ENCODE peak calls at places on chromosomes 2 and 18, in seven cellular contexts. U, W, M, F, P, E and L are unnamed samples.

GRCh38 chr18:54612237-54612636 is 21.2 kb downstream of the DYNAP start:
- DNase-seq in U (peak; percentile 8), W (no peak), M (no peak), F (no peak), P (no peak), E (no peak), L (peak; percentile 36)

GRCh38 chr2:29562896-29563295 is 358.5 kb downstream of the ALK start:
- DNase-seq in U (no peak), W (no peak), M (no peak), F (no peak), P (peak; percentile 51), E (no peak), L (peak; percentile 4)

GRCh38 chr2:220053919-220054318 is 426.5 kb downstream of the SLC4A3 start:
- DNase-seq in U (no peak), W (no peak), M (no peak), F (no peak), P (peak; percentile 19), E (no peak), L (peak; percentile 58)

GRCh38 chr2:19614066-19614465 is 255.6 kb upstream of the OSR1 start:
- DNase-seq in U (no peak), W (peak; percentile 36), M (no peak), F (no peak), P (peak; percentile 16), E (peak; percentile 80), L (peak; percentile 83)

GRCh38 chr2:42876280-42876840 is 84.0 kb upstream of the HAAO start:
- DNase-seq in U (peak; percentile 58), W (no peak), M (no peak), F (no peak), P (no peak), E (no peak), L (no peak)

GRCh38 chr2:212177724-212178123 is 360.9 kb downstream of the ERBB4 start:
- DNase-seq in U (no peak), W (no peak), M (no peak), F (peak; percentile 0), P (peak; percentile 0), E (peak; percentile 19), L (peak; percentile 20)

GRCh38 chr18:24538421-24539264 is 78.2 kb downstream of the HRH4 start:
- DNase-seq in U (peak; percentile 39), W (peak; percentile 4), M (no peak), F (no peak), P (no peak), E (no peak), L (no peak)

GRCh38 chr2:227614246-227614645 is 394 bp downstream of the SCYGR3 start:
- DNase-seq in U (no peak), W (no peak), M (no peak), F (no peak), P (no peak), E (no peak), L (no peak)

GRCh38 chr2:52659536-52659935 is 1108.1 kb upstream of the CHAC2 start:
- DNase-seq in U (no peak), W (peak; percentile 7), M (no peak), F (no peak), P (peak; percentile 66), E (peak; percentile 0), L (no peak)

GRCh38 chr2:74551530-74551929 is 2.2 kb downstream of the LOXL3 start:
- DNase-seq in U (no peak), W (no peak), M (no peak), F (no peak), P (no peak), E (no peak), L (no peak)
- H3K4me3 ChIP-seq in U (no peak overlapping the region), W (no peak overlapping the region), M (no peak overlapping the region), F (no peak overlapping the region), P (no peak overlapping the region), E (no peak overlapping the region), L (no peak overlapping the region)

GRCh38 chr2:218983263-218983970 is 1.6 kb downstream of the FEV start:
- DNase-seq in U (no peak), W (no peak), M (no peak), F (peak; percentile 69), P (no peak), E (no peak), L (no peak)

GRCh38 chr2:218985325-218986091 is 524 bp upstream of the FEV start:
- DNase-seq in U (no peak), W (no peak), M (no peak), F (peak; percentile 85), P (no peak), E (no peak), L (no peak)

GRCh38 chr2:218983971-218984238 is 1.1 kb downstream of the FEV start:
- DNase-seq in U (no peak), W (no peak), M (no peak), F (no peak), P (no peak), E (no peak), L (no peak)

GRCh38 chr2:218985021-218985324 is at the start of gene FEV:
- DNase-seq in U (no peak), W (no peak), M (no peak), F (no peak), P (no peak), E (no peak), L (no peak)

GRCh38 chr2:218984239-218985020 is 554 bp downstream of the FEV start:
- DNase-seq in U (peak; percentile 54), W (no peak), M (no peak), F (peak; percentile 84), P (no peak), E (peak; percentile 30), L (no peak)
- H3K4me3 ChIP-seq in U (no peak overlapping the region), W (no peak overlapping the region), M (peak overlapping the region; percentile 20), F (peak overlapping the region; percentile 1), P (no peak overlapping the region), E (no peak overlapping the region), L (no peak overlapping the region)

GRCh38 chr2:165573534-165574461 is 104.3 kb downstream of the CSRNP3 start:
- DNase-seq in U (peak; percentile 78), W (peak; percentile 5), M (no peak), F (peak; percentile 62), P (no peak), E (no peak), L (peak; percentile 7)
- H3K4me3 ChIP-seq in U (peak overlapping the region; percentile 10), W (peak overlapping the region; percentile 55), M (peak overlapping the region; percentile 53), F (peak overlapping the region; percentile 34), P (no peak overlapping the region), E (no peak overlapping the region), L (no peak overlapping the region)

DNA sequence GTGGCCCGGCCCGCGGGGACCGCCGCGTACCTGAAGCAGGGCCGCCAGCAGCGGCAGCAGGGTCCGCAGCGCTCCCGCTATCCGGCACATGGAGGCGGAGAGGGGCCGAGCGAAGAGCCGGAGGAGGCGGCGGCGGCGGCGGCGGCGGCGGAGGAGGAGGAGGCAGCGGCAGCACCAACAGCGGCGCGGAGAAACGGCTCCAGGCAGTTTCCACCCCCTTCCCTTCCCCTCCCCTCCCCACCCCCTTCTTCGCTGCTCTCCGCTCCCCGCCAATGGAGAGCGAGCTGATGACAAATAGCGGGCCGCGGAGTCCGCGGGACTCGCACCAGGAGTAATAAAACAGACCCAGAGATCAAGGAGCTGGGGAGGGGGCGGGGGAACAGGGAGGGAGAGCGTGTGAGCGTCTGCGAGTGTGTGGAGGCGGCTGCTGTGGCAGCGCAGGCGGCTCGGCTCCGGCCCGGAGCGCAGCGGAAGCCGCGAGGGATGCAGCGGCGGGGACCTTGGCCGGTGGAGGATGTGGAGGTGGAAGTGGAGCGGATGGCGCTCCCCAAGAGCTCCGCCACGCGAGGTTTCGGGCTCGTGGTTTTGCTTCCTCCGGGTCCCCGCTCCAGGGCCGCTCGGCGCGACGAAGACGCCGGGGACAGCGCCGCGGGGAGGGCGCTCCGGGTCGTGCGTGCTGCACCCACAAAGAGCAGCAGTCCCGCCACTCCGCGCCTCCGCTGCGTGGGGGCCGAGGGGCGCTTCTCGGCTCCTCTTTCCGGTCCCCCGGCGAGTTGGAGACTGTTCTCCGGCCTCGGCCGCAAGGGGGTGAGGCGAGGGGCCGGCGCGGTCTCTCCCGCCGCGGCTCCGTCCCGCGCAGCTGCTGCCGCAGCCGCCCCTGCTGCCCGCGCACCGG is at the start of gene CDH2:
- DNase-seq in U (peak; percentile 88), W (peak; percentile 85), M (no peak), F (peak; percentile 90), P (peak; percentile 85), E (peak; percentile 91), L (peak; percentile 83)
- H3K4me3 ChIP-seq in U (peak within 1 kb of the TSS; percentile 81), W (peak within 1 kb of the TSS; percentile 81), M (peak within 1 kb of the TSS; percentile 76), F (peak within 1 kb of the TSS; percentile 89), P (peak within 1 kb of the TSS; percentile 99), E (peak within 1 kb of the TSS; percentile 76), L (peak within 1 kb of the TSS; percentile 78)

DNA sequence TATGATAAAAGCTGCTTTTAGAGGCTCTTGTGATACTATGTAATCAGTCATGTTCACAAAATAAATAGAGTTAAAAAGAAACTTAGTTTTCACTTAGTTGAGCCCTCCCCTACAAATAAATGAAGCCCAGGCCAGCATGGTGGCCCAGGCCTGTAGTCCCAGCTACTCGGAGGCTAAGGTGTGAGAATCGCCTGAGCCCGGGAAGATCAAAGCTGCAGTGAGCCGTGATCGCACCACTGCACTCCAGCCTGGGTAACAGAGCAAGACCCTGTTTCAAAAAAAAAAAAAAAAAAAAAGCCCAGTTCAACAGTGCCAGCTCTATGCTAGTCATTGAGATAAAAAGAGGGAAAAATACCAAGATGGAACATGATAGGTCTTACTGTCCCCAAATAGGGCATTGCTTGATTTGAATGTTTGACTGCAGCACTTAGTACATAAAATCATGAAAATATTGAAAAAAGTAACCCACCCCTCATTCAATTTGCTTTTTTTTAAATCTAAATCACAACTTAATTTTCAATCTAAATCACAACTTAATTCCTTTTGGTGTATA is 1.5 kb downstream of the ASNSD1 start:
- DNase-seq in U (no peak), W (no peak), M (no peak), F (no peak), P (no peak), E (no peak), L (no peak)
- H3K4me3 ChIP-seq in U (no peak overlapping the region), W (peak overlapping the region; percentile 100), M (peak overlapping the region; percentile 83), F (no peak overlapping the region), P (peak overlapping the region; percentile 80), E (peak overlapping the region; percentile 95), L (peak overlapping the region; percentile 94)

GRCh38 chr2:150482111-150482510 is 5.4 kb downstream of the RND3 start:
- DNase-seq in U (no peak), W (peak; percentile 60), M (no peak), F (no peak), P (no peak), E (no peak), L (no peak)

GRCh38 chr2:150480971-150481830 is 6.3 kb downstream of the RND3 start:
- DNase-seq in U (no peak), W (peak; percentile 32), M (no peak), F (no peak), P (peak; percentile 39), E (no peak), L (no peak)

GRCh38 chr2:150479075-150479915 is 8.2 kb downstream of the RND3 start:
- DNase-seq in U (no peak), W (peak; percentile 69), M (no peak), F (no peak), P (peak; percentile 60), E (peak; percentile 72), L (no peak)

GRCh38 chr2:150478206-150478974 is 9.1 kb downstream of the RND3 start:
- DNase-seq in U (no peak), W (peak; percentile 48), M (no peak), F (no peak), P (peak; percentile 31), E (no peak), L (no peak)

GRCh38 chr2:150480241-150480640 is 7.2 kb downstream of the RND3 start:
- DNase-seq in U (no peak), W (peak; percentile 62), M (no peak), F (no peak), P (peak; percentile 81), E (peak; percentile 85), L (peak; percentile 87)
- H3K4me3 ChIP-seq in U (no peak overlapping the region), W (no peak overlapping the region), M (no peak overlapping the region), F (no peak overlapping the region), P (peak overlapping the region; percentile 38), E (peak overlapping the region; percentile 92), L (no peak overlapping the region)

GRCh38 chr2:237868631-237869356 is 9.4 kb downstream of the RAMP1 start:
- DNase-seq in U (no peak), W (peak; percentile 66), M (no peak), F (no peak), P (peak; percentile 63), E (no peak), L (peak; percentile 78)
- H3K4me3 ChIP-seq in U (no peak overlapping the region), W (no peak overlapping the region), M (peak overlapping the region; percentile 16), F (no peak overlapping the region), P (no peak overlapping the region), E (no peak overlapping the region), L (no peak overlapping the region)